ENCODE peak calls at places on chromosome 17, in eight cellular contexts. I, N, X, S, M, O, R and T are unnamed samples.

GRCh38 chr17:64081802-64082799 is 47.8 kb downstream of the ERN1 start:
- DNase-seq in O (no peak), M (no peak), R (peak; percentile 87), N (no peak), I (no peak), X (peak; percentile 79), S (no peak), T (no peak)

GRCh38 chr17:66432996-66433556 is 130.7 kb downstream of the PRKCA start:
- DNase-seq in M (no peak), O (no peak), X (no peak), N (no peak), S (no peak), R (no peak), I (no peak), T (no peak)

GRCh38 chr17:49488612-49489011 is 6.5 kb upstream of the NGFR start:
- DNase-seq in O (no peak), R (no peak), X (no peak), N (no peak), I (no peak), S (no peak), M (no peak), T (no peak)

GRCh38 chr17:58513913-58514794 is at the start of gene MTMR4:
- DNase-seq in S (peak; percentile 82), I (peak; percentile 92), M (peak; percentile 50), X (peak; percentile 84), N (peak; percentile 89), R (peak; percentile 73), O (peak; percentile 86), T (peak; percentile 92)

GRCh38 chr17:63997341-63998048 is 656 bp upstream of the PRR29 start:
- DNase-seq in M (no peak), N (no peak), I (peak; percentile 60), R (peak; percentile 47), X (no peak), S (no peak), O (no peak), T (no peak)

GRCh38 chr17:65557349-65558310 is 3.8 kb downstream of the AXIN2 start:
- DNase-seq in I (no peak), R (no peak), N (no peak), S (no peak), M (no peak), X (peak; percentile 82), O (no peak), T (no peak)

GRCh38 chr17:62950067-62950466 is 16.0 kb upstream of the TANC2 start:
- DNase-seq in M (no peak), R (no peak), N (no peak), X (no peak), I (no peak), S (peak; percentile 31), O (no peak), T (no peak)

GRCh38 chr17:73003487-73003886 is 89.0 kb downstream of the SLC39A11 start:
- DNase-seq in X (no peak), R (no peak), N (peak; percentile 52), M (no peak), S (peak; percentile 34), O (no peak), I (no peak), T (no peak)

GRCh38 chr17:81844887-81845286 is 10.0 kb upstream of the PPP1R27 start:
- DNase-seq in N (peak; percentile 38), R (no peak), M (no peak), S (no peak), O (no peak), I (no peak), X (no peak), T (no peak)

GRCh38 chr17:17811381-17812210 is 25.2 kb downstream of the SREBF1 start:
- DNase-seq in N (no peak), O (peak; percentile 74), I (no peak), M (no peak), R (peak; percentile 25), X (no peak), S (no peak), T (no peak)

GRCh38 chr17:30590086-30590485 is 112.9 kb downstream of the GOSR1 start:
- DNase-seq in R (peak; percentile 44), X (no peak), O (no peak), S (no peak), N (no peak), I (no peak), M (no peak), T (no peak)

GRCh38 chr17:4293572-4293971 is 29.8 kb upstream of the ANKFY1 start:
- DNase-seq in N (no peak), S (no peak), X (no peak), O (no peak), R (no peak), M (no peak), I (no peak), T (no peak)

GRCh38 chr17:47952181-47953021 is 5.3 kb downstream of the PRR15L start:
- DNase-seq in S (peak; percentile 58), M (no peak), X (no peak), R (no peak), O (no peak), I (no peak), N (peak; percentile 88), T (peak; percentile 59)

GRCh38 chr17:46976626-46977270 is 2.3 kb downstream of the RPRML start:
- DNase-seq in R (no peak), X (no peak), I (no peak), N (no peak), S (no peak), O (no peak), M (no peak), T (no peak)

GRCh38 chr17:17300624-17301568 is 2.3 kb upstream of the NT5M start:
- DNase-seq in N (no peak), M (no peak), R (peak; percentile 47), X (peak; percentile 93), O (peak; percentile 65), S (peak; percentile 55), I (peak; percentile 73), T (peak; percentile 45)

GRCh38 chr17:30095507-30096244 is 20.9 kb upstream of the NSRP1 start:
- DNase-seq in R (peak; percentile 76), S (no peak), M (peak; percentile 47), N (no peak), X (peak; percentile 78), I (no peak), O (no peak), T (no peak)

GRCh38 chr17:71447644-71448043 is 673.2 kb upstream of the SOX9 start:
- DNase-seq in N (no peak), X (no peak), S (no peak), M (no peak), O (no peak), R (no peak), I (no peak), T (no peak)

GRCh38 chr17:82605939-82606600 is 42.2 kb downstream of the WDR45B start:
- DNase-seq in S (no peak), N (no peak), X (no peak), I (no peak), M (no peak), O (no peak), R (no peak), T (peak; percentile 45)

GRCh38 chr17:9170336-9170735 is 149.0 kb downstream of the NTN1 start:
- DNase-seq in R (no peak), I (no peak), N (no peak), X (no peak), O (no peak), M (no peak), S (no peak), T (no peak)

GRCh38 chr17:77404812-77405581 is 264.2 kb downstream of the SEC14L1 start:
- DNase-seq in I (no peak), X (no peak), S (no peak), R (peak; percentile 82), M (no peak), O (no peak), N (no peak), T (peak; percentile 63)

GRCh38 chr17:8120520-8121443 is 2.5 kb upstream of the ALOXE3 start:
- DNase-seq in N (peak; percentile 66), O (peak; percentile 74), R (peak; percentile 72), X (peak; percentile 78), M (peak; percentile 41), S (peak; percentile 70), I (peak; percentile 78), T (peak; percentile 68)
- TF ChIP-seq CTCF in N (peak; percentile 0), O (peak; percentile 54), R (peak; percentile 29), X (no peak), M (peak; percentile 12), S (peak; percentile 43), I (no peak), T (no peak)

DNA sequence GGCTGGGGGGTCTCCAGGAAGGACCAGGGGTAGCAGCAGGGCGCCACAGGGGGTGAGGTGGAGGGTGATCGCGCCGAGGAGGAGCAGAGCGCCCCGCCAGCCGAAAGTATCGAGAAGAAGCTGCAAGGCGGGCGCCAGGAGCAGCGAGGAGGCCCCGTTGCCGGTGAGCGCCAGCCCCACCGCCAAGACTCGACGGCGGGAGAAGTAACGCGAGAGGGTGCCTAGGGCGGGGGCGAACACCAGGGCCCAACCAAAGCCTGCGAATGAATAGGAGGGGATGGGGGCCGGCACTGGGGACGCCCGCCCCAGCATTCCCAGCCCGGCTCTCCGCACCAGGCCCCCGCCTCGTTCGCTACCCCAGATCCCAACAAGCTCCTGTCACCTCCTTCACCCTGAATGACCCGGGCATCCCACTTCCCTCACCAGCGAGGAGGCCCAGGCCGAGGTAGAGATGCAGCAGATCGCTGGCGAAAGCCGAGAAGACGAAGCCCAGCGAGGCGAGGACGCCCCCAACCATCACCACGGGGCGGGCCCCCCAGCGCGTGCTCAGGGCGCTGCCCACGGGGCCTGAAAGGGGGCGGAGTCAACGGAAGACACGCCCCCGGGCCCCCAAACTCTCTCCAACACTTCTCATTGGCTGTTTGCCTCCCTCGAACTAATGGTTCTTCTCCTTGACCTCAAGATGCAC is 1.2 kb downstream of the SLC16A11 start:
- DNase-seq in N (peak; percentile 53), S (no peak), I (no peak), R (no peak), O (no peak), M (no peak), X (no peak), T (no peak)
- TF ChIP-seq POLR2A in N (no peak), S (no peak), I (no peak), R (no peak), O (no peak), M (no peak), X (no peak), T (peak; percentile 55)

GRCh38 chr17:75909051-75909811 is 4.5 kb upstream of the MRPL38 start:
- DNase-seq in S (no peak), M (no peak), R (no peak), O (no peak), X (no peak), N (peak; percentile 49), I (no peak), T (no peak)
- H3K4me1 ChIP-seq in S (peaks cover 6% of the 10 kb centered on the region), M (no peaks in the 10 kb centered on the region), R (peaks cover under 1% of the 10 kb centered on the region), O (peaks cover 2% of the 10 kb centered on the region), X (peaks cover 10% of the 10 kb centered on the region), N (peaks cover 10% of the 10 kb centered on the region), I (peaks cover 1% of the 10 kb centered on the region), T (no peaks in the 10 kb centered on the region)

DNA sequence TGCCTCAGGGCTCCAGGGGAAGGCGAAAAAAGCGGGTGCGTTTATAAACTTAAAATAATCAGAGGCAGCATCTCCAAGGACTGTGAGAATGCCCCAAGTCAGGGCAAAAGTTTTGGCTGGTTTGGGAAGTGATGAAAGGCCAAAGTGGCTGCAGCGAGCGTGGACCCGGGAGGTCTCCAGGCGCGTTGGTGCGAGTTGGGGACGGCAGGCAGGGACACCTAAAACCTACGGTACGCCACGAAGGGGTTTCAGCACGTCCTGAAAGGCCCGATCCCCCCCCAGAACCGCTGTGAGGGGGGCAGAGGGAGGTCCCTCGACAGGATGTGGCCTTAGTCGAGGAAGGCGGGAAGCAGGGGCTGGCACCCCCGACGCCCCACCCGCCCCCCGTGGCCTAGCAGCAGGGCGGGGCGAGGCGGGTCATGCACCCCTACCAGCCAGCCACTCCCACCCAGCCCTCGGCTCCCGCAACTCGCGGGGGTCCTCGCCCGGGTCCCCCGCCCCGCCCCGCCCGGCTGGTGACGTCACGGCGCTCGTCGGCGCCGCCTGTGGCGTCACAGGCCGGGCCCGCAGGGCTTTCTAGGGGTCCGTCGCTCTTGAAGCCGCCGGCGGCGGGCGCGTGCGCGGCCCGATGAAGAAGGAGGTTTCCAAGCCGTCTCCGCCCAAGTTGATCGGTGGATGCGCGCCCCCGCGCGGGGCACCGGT is at the start of gene MYCBPAP:
- DNase-seq in I (peak; percentile 92), M (peak; percentile 68), R (peak; percentile 75), O (peak; percentile 84), S (peak; percentile 74), N (peak; percentile 89), X (peak; percentile 81), T (peak; percentile 77)
- TF ChIP-seq CTCF in I (no peak), M (peak; percentile 15), R (no peak), O (no peak), S (no peak), N (peak; percentile 8), X (peak; percentile 39), T (no peak)